ENCODE peak calls at places on chromosomes 16 and 17, in ten cellular contexts. F is breast epithelium, Z is uterus, X is AG10803, D is foreskin keratinocyte, S is GM13976, A is B cell, E is left ventricle myocardium inferior, C is BE2C, H is adrenal gland. O is an unnamed sample.

GRCh38 chr17:67800495-67800928 is 24.8 kb upstream of the BPTF start:
- DNase-seq in H (peak; percentile 88), X (peak; percentile 77), F (peak; percentile 66), A (peak; percentile 60), Z (peak; percentile 32), E (peak; percentile 62), D (peak; percentile 44), S (peak; percentile 84), C (peak; percentile 82), O (peak; percentile 77)

GRCh38 chr16:53530046-53530445 is 27.0 kb upstream of the AKTIP start:
- DNase-seq in Z (no peak), X (no peak), S (no peak), H (no peak), F (no peak), A (no peak), C (no peak), E (no peak), D (no peak), O (no peak)

GRCh38 chr16:51569204-51569911 is 418.3 kb upstream of the SALL1 start:
- DNase-seq in Z (no peak), F (no peak), X (peak; percentile 11), A (no peak), S (no peak), E (no peak), D (peak; percentile 92), C (no peak), H (no peak), O (no peak)

GRCh38 chr17:69406906-69407305 is 7.6 kb upstream of the MAP2K6 start:
- DNase-seq in A (no peak), S (no peak), E (no peak), H (no peak), F (no peak), X (peak; percentile 79), Z (no peak), C (no peak), D (no peak), O (no peak)

GRCh38 chr17:33056392-33057146 is 64.9 kb downstream of the SPACA3 start:
- DNase-seq in A (no peak), S (no peak), F (no peak), Z (no peak), H (no peak), C (no peak), X (no peak), D (no peak), E (no peak), O (no peak)

GRCh38 chr17:76927982-76928381 is 59.8 kb downstream of the MGAT5B start:
- DNase-seq in Z (no peak), A (no peak), C (no peak), H (no peak), E (no peak), D (no peak), S (no peak), F (no peak), X (no peak), O (no peak)

GRCh38 chr16:75758215-75758614 is 31.9 kb upstream of the CPHXL start:
- DNase-seq in E (no peak), H (no peak), Z (no peak), F (no peak), C (no peak), D (no peak), A (no peak), X (peak; percentile 32), S (no peak), O (peak; percentile 6)

GRCh38 chr17:44000141-44000860 is 4.1 kb upstream of the NAGS start:
- DNase-seq in C (peak; percentile 48), F (no peak), X (no peak), S (no peak), E (no peak), Z (no peak), A (no peak), D (no peak), H (no peak), O (no peak)

DNA sequence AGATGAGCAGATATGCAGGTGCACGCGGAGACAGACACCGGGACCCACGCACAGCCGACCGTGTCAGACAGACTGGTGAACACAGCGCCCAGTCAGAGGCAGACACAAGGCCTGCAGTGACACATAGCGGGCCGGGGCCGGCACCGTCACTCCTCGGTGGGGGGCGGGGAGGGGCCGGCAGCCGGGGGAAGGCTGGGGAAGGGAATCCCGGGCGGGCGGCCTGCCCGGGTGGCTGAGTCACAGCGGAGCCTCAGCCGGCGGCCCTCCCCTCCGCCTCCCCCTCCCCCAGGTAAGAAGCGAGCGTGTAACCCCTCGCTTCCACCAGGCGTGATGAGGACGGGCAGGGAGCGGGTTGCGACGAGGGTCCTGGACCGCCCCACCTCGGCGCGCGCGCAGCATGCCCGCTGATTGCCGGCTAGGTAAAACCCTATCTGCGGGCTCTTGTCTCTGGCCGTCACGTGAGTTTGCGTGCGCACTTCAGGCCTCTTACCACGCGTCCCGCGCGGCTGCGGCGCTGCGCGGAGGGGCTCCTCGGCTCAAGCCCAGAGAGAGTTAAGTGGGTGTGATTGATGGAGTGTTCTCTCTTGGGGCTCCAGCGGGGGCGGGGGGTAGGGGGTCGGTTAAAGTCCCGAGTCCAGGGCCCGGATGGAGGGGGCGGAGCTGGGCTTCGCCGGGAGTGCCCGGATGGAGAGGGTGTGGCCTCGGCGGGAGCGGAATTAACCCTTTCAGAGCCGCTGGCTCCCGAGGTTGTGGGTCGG is 7.8 kb downstream of the KDM6B start:
- DNase-seq in D (peak; percentile 85), Z (peak; percentile 94), X (peak; percentile 88), E (peak; percentile 91), A (peak; percentile 90), F (peak; percentile 92), H (peak; percentile 95), C (peak; percentile 89), S (peak; percentile 83), O (peak; percentile 94)
- TF ChIP-seq CTCF in D (peak; percentile 56), Z (peak; percentile 57), X (no peak), E (peak; percentile 33), A (no peak), F (peak; percentile 28), H (no peak), C (no peak), S (no peak), O (no peak)

GRCh38 chr17:63910096-63910495 is 962 bp downstream of the CSHL1 start:
- DNase-seq in H (no peak), S (no peak), D (no peak), E (no peak), A (no peak), Z (no peak), C (no peak), X (no peak), F (no peak), O (no peak)
- TF ChIP-seq CTCF in H (no peak), S (no peak), D (no peak), E (no peak), A (no peak), Z (no peak), C (no peak), X (no peak), F (no peak), O (no peak)

GRCh38 chr16:80259289-80259805 is 281.4 kb upstream of the DYNLRB2 start:
- DNase-seq in A (no peak), D (no peak), X (no peak), E (no peak), Z (no peak), C (no peak), F (no peak), S (no peak), H (no peak), O (no peak)

GRCh38 chr16:80263181-80263823 is 277.5 kb upstream of the DYNLRB2 start:
- DNase-seq in H (no peak), S (no peak), C (no peak), D (no peak), X (no peak), F (no peak), E (no peak), Z (no peak), A (no peak), O (no peak)

GRCh38 chr16:80265624-80266306 is 275.0 kb upstream of the DYNLRB2 start:
- DNase-seq in F (no peak), H (no peak), X (peak; percentile 22), E (no peak), C (no peak), Z (no peak), D (no peak), S (no peak), A (no peak), O (no peak)

GRCh38 chr16:80260906-80261311 is 279.9 kb upstream of the DYNLRB2 start:
- DNase-seq in C (no peak), D (no peak), Z (no peak), H (no peak), F (no peak), S (no peak), A (no peak), E (no peak), X (no peak), O (no peak)

DNA sequence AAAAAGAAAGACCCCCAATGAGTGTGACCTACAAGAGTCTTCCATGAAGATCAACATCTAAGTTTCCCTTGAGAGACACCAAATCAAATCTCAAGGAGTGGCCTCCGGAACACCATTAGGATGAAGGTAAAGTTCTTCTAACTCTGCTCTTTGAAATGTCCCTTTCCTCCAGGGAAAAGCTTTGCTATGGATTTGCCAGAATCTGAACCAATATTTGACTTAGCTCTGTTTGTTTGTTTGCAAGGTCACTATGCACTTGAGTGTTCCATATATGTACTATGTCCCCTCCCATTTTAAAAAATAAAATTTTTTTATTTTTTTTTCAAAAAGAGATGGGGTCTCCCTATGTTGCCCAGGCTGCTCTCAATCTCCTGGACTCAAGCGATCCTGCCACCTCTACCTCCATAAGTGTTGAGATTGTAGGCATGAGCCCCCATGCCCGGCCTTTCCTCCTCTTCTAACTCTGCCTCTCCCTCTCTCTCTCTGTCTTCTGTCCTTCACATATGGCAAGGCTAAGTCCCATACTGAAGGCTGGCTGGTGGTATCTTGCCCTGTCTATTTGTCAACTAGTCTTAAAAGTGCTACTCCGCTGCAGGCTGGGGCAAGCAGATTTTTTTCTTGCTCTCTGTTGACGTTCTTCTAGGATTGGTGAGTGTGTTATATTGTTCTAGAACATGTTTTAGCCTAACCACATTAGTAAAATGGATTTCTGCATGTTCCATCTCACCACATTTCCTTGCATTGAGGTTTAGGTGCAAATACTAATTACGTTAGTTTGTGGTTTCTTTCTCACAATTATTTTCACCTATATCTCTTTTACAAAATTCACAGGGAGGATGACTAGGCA is 276.7 kb upstream of the DYNLRB2 start:
- DNase-seq in F (no peak), Z (no peak), H (no peak), X (no peak), S (no peak), E (no peak), D (peak; percentile 22), A (no peak), C (no peak), O (peak; percentile 1)
- TF ChIP-seq CTCF in F (no peak), Z (no peak), H (no peak), X (no peak), S (no peak), E (no peak), D (no peak), A (no peak), C (no peak), O (no peak)

GRCh38 chr17:45162022-45162687 is 480 bp downstream of the HEXIM2 start:
- DNase-seq in F (no peak), Z (no peak), S (no peak), X (no peak), A (no peak), E (no peak), C (no peak), D (no peak), H (peak; percentile 57), O (no peak)

GRCh38 chr17:45164734-45165269 is 3.1 kb downstream of the HEXIM2 start:
- DNase-seq in F (no peak), E (no peak), D (no peak), A (no peak), C (no peak), H (no peak), Z (no peak), S (no peak), X (no peak), O (no peak)

GRCh38 chr17:45156242-45156641 is 5.4 kb upstream of the HEXIM2 start:
- DNase-seq in S (no peak), F (no peak), H (no peak), D (no peak), C (no peak), X (no peak), E (no peak), A (no peak), Z (no peak), O (no peak)

GRCh38 chr17:45161288-45162021 is at the start of gene HEXIM2:
- DNase-seq in A (peak; percentile 92), X (peak; percentile 100), E (peak; percentile 98), D (peak; percentile 100), S (peak; percentile 97), Z (peak; percentile 99), C (peak; percentile 96), F (peak; percentile 98), H (peak; percentile 99), O (peak; percentile 99)

GRCh38 chr17:45160505-45161287 is 979 bp upstream of the HEXIM2 start:
- DNase-seq in Z (peak; percentile 75), D (no peak), X (peak; percentile 75), C (peak; percentile 88), H (peak; percentile 76), S (peak; percentile 46), F (peak; percentile 69), A (peak; percentile 70), E (peak; percentile 74), O (peak; percentile 59)
- TF ChIP-seq CTCF in Z (peak; percentile 24), D (peak; percentile 31), X (peak; percentile 22), C (peak; percentile 20), H (no peak), S (no peak), F (no peak), A (no peak), E (peak; percentile 50), O (no peak)